ENCODE peak calls at places on chromosome 3, in four cellular contexts. N is H9, G is neuronal stem cell, T is IMR-90. Z is an unnamed sample.
A peak's percentile ranks its signal among the peaks of the same experiment; 100 is the strongest.

GRCh38 chr3:149310796-149311534 is 22.5 kb downstream of the TM4SF18 start:
- DNase-seq in N (no peak), G (no peak), T (no peak), Z (no peak)

GRCh38 chr3:48306860-48307530 is 26.5 kb downstream of the SPINK8 start:
- DNase-seq in N (no peak), G (no peak), T (no peak), Z (no peak)

GRCh38 chr3:126781889-126782491 is 78.0 kb downstream of the CHCHD6 start:
- DNase-seq in N (no peak), G (no peak), T (peak; percentile 86), Z (no peak)

GRCh38 chr3:30098656-30099454 is 507.5 kb upstream of the TGFBR2 start:
- DNase-seq in N (no peak), G (peak; percentile 3), T (peak; percentile 60), Z (no peak)

GRCh38 chr3:31050296-31050695 is 155.8 kb upstream of the GADL1 start:
- DNase-seq in N (no peak), G (no peak), T (no peak), Z (no peak)

GRCh38 chr3:105253225-105253624 is 113.5 kb upstream of the ALCAM start:
- DNase-seq in N (no peak), G (peak; percentile 40), T (no peak), Z (no peak)

GRCh38 chr3:159620873-159621272 is 367.8 kb upstream of the IL12A start:
- DNase-seq in N (no peak), G (no peak), T (peak; percentile 88), Z (no peak)

GRCh38 chr3:49868951-49869454 is 703 bp downstream of the CAMKV start:
- DNase-seq in N (peak; percentile 69), G (no peak), T (no peak), Z (no peak)

GRCh38 chr3:184040010-184040409 is 8.5 kb downstream of the HTR3D start:
- DNase-seq in N (peak; percentile 63), G (no peak), T (peak; percentile 47), Z (no peak)

GRCh38 chr3:190076601-190077444 is 43.9 kb downstream of the P3H2 start:
- DNase-seq in N (no peak), G (peak; percentile 78), T (peak; percentile 99), Z (peak; percentile 41)

GRCh38 chr3:138653567-138653966 is 45.0 kb downstream of the FAIM start:
- DNase-seq in N (no peak), G (no peak), T (no peak), Z (no peak)

GRCh38 chr3:170703121-170703588 is 117.3 kb upstream of the SLC7A14 start:
- DNase-seq in N (no peak), G (no peak), T (peak; percentile 95), Z (no peak)

GRCh38 chr3:167913218-167913902 is 177.8 kb downstream of the SERPINI1 start:
- DNase-seq in N (peak; percentile 52), G (no peak), T (peak; percentile 3), Z (no peak)

GRCh38 chr3:140568842-140569520 is 108.9 kb upstream of the TRIM42 start:
- DNase-seq in N (no peak), G (no peak), T (no peak), Z (no peak)

GRCh38 chr3:126524429-126524988 is 554 bp downstream of the CHST13 start:
- DNase-seq in N (peak; percentile 49), G (peak; percentile 29), T (no peak), Z (no peak)

GRCh38 chr3:179278151-179278550 is 27.2 kb upstream of the KCNMB3 start:
- DNase-seq in N (no peak), G (no peak), T (no peak), Z (no peak)

GRCh38 chr3:148697311-148698189 is at the start of gene AGTR1:
- DNase-seq in N (peak; percentile 90), G (peak; percentile 68), T (peak; percentile 24), Z (peak; percentile 23)

GRCh38 chr3:136682740-136683312 is 69.4 kb downstream of the STAG1 start:
- DNase-seq in N (no peak), G (no peak), T (no peak), Z (no peak)

GRCh38 chr3:15241341-15241740 is 35.3 kb downstream of the CAPN7 start:
- DNase-seq in N (no peak), G (no peak), T (no peak), Z (no peak)

GRCh38 chr3:135034291-135034768 is 239.3 kb downstream of the EPHB1 start:
- DNase-seq in N (no peak), G (no peak), T (no peak), Z (no peak)

GRCh38 chr3:9008550-9009255 is 45.4 kb upstream of the RAD18 start:
- DNase-seq in N (no peak), G (no peak), T (no peak), Z (no peak)

GRCh38 chr3:177452487-177452886 is 255.2 kb upstream of the TBL1XR1 start:
- DNase-seq in N (no peak), G (no peak), T (peak; percentile 94), Z (no peak)

GRCh38 chr3:126827121-126827520 is 123.1 kb downstream of the CHCHD6 start:
- DNase-seq in N (no peak), G (no peak), T (peak; percentile 26), Z (no peak)

GRCh38 chr3:69787436-69788168 is 48.3 kb downstream of the MITF start:
- DNase-seq in N (no peak), G (no peak), T (peak; percentile 83), Z (no peak)

GRCh38 chr3:124702950-124703349 is 27.3 kb upstream of the UMPS start:
- DNase-seq in N (no peak), G (no peak), T (no peak), Z (no peak)

GRCh38 chr3:82643948-82644347 is 882.5 kb upstream of the GBE1 start:
- DNase-seq in N (peak; percentile 52), G (peak; percentile 9), T (no peak), Z (peak; percentile 17)

GRCh38 chr3:514206-514605 is 317.6 kb downstream of the CHL1 start:
- DNase-seq in N (no peak), G (no peak), T (no peak), Z (no peak)

GRCh38 chr3:4744405-4745239 is 234.6 kb upstream of the BHLHE40 start:
- DNase-seq in N (no peak), G (no peak), T (peak; percentile 82), Z (no peak)

GRCh38 chr3:13484861-13485590 is 4.9 kb downstream of the HDAC11 start:
- DNase-seq in N (no peak), G (no peak), T (peak; percentile 33), Z (no peak)

GRCh38 chr3:9135930-9136525 is 113.4 kb downstream of the SRGAP3 start:
- DNase-seq in N (peak; percentile 85), G (peak; percentile 64), T (no peak), Z (peak; percentile 74)

GRCh38 chr3:175234075-175234474 is 374.9 kb downstream of the NAALADL2 start:
- DNase-seq in N (no peak), G (no peak), T (no peak), Z (no peak)

GRCh38 chr3:53114011-53114400 is 16.2 kb downstream of the RFT1 start:
- DNase-seq in N (peak; percentile 81), G (peak; percentile 80), T (peak; percentile 78), Z (peak; percentile 93)

GRCh38 chr3:99919694-99920093 is 102.0 kb downstream of the CMSS1 start:
- DNase-seq in N (no peak), G (no peak), T (no peak), Z (no peak)

GRCh38 chr3:28077566-28077965 is 163.9 kb upstream of the CMC1 start:
- DNase-seq in N (peak; percentile 59), G (peak; percentile 40), T (peak; percentile 5), Z (peak; percentile 54)

DNA sequence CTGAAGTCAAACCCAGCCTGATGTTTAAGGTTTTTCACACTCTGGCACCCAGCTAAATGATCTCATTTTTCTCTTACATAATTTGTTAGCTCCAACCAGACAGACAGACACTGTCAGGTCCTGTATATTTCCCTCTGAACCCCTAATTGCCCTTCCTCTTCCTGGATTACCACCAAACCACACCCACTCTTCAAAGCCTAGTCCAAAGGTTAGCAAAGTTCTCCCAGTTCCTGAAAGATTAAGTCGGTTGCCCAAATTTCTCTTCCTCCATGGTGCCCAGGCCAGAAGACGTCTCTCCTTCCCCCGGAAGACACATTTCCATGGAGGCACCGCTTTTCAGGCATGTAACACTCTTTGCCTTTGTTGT is 169.3 kb downstream of the FAM43A start:
- DNase-seq in N (no peak), G (no peak), T (no peak), Z (no peak)
- H3K27ac ChIP-seq in N (no peak overlapping the region), G (no peak overlapping the region), T (no peak overlapping the region), Z (no peak overlapping the region)

GRCh38 chr3:187813198-187813597 is 67.9 kb upstream of the BCL6 start:
- DNase-seq in N (no peak), G (no peak), T (no peak), Z (no peak)
- H3K18ac ChIP-seq in N (no peak overlapping the region), G (no peak overlapping the region), T (no peak overlapping the region), Z (no peak overlapping the region)

DNA sequence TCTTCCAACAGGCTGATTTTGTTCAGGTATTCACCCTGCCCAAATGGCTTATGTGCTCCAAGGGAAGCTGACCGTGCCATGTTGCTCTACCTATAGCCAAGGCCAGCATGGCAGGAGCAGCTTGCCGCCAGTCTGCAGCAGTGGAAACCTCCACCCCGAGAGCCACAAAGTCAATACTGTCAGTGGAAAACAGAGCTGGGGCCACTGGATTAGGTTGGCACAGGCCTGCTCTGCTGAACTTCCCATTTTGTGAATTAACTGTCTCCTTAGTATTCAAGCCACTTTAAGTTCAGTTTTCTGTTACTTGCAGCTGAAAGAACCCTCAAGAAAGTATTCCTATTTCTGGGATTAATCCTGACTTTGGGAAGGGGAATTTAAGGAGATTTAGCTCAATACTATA is 63.8 kb upstream of the XCR1 start:
- DNase-seq in N (no peak), G (no peak), T (no peak), Z (no peak)
- H3K27ac ChIP-seq in N (no peak overlapping the region), G (no peak overlapping the region), T (no peak overlapping the region), Z (no peak overlapping the region)

GRCh38 chr3:23944007-23944760 is 902 bp upstream of the NR1D2 start:
- DNase-seq in N (no peak), G (peak; percentile 20), T (no peak), Z (no peak)
- H3K18ac ChIP-seq in N (no peak overlapping the region), G (no peak overlapping the region), T (no peak overlapping the region), Z (peak overlapping the region; percentile 66)

GRCh38 chr3:187105700-187106099 is 33.6 kb downstream of the RPL39L start:
- DNase-seq in N (no peak), G (no peak), T (no peak), Z (no peak)

GRCh38 chr3:187112934-187113793 is 26.1 kb downstream of the RPL39L start:
- DNase-seq in N (no peak), G (no peak), T (peak; percentile 48), Z (no peak)

GRCh38 chr3:187114511-187114910 is 24.8 kb downstream of the RPL39L start:
- DNase-seq in N (no peak), G (no peak), T (no peak), Z (no peak)

GRCh38 chr3:187107989-187108388 is 31.3 kb downstream of the RPL39L start:
- DNase-seq in N (no peak), G (no peak), T (no peak), Z (no peak)

GRCh38 chr3:187110156-187110555 is 29.1 kb downstream of the RPL39L start:
- DNase-seq in N (no peak), G (no peak), T (no peak), Z (no peak)
- H3K27ac ChIP-seq in N (no peak overlapping the region), G (no peak overlapping the region), T (no peak overlapping the region), Z (no peak overlapping the region)

Z was measured in H1.